ENCODE peak calls at places on chromosomes 2 and 18, in five cellular contexts. T is IMR-90, O is SK-N-SH, V is HepG2, P is K562. Y is an unnamed sample.

GRCh38 chr2:43041661-43042360 is 184.6 kb downstream of the ZFP36L2 start:
- DNase-seq in T (peak), O (peak), V (peak), P (peak), Y (no peak)

GRCh38 chr2:46540496-46541342 is 61.4 kb downstream of the TMEM247 start:
- DNase-seq in T (peak), O (no peak), V (peak), P (no peak), Y (no peak)

GRCh38 chr2:236993-237539 is 26.8 kb downstream of the SH3YL1 start:
- DNase-seq in T (no peak), O (no peak), V (no peak), P (no peak), Y (no peak)

GRCh38 chr2:177422271-177422670 is 29.7 kb downstream of the AGPS start:
- DNase-seq in T (peak), O (no peak), V (peak), P (no peak), Y (no peak)

GRCh38 chr2:76009484-76009883 is 298.8 kb upstream of the GCFC2 start:
- DNase-seq in T (no peak), O (no peak), V (no peak), P (no peak), Y (no peak)

GRCh38 chr2:233021771-233022170 is 8.7 kb upstream of the NGEF start:
- DNase-seq in T (peak), O (no peak), V (no peak), P (peak), Y (no peak)

GRCh38 chr18:48227206-48227605 is 182.0 kb downstream of the ZBTB7C start:
- DNase-seq in T (no peak), O (no peak), V (no peak), P (no peak), Y (no peak)

GRCh38 chr2:106115250-106115649 is 78.9 kb downstream of the UXS1 start:
- DNase-seq in T (peak), O (no peak), V (peak), P (peak), Y (no peak)

GRCh38 chr2:46226620-46227019 is 70.6 kb upstream of the EPAS1 start:
- DNase-seq in T (no peak), O (no peak), V (no peak), P (no peak), Y (no peak)

GRCh38 chr2:3317277-3317685 is 60.3 kb downstream of the EIPR1 start:
- DNase-seq in T (no peak), O (no peak), V (no peak), P (no peak), Y (no peak)

DNA sequence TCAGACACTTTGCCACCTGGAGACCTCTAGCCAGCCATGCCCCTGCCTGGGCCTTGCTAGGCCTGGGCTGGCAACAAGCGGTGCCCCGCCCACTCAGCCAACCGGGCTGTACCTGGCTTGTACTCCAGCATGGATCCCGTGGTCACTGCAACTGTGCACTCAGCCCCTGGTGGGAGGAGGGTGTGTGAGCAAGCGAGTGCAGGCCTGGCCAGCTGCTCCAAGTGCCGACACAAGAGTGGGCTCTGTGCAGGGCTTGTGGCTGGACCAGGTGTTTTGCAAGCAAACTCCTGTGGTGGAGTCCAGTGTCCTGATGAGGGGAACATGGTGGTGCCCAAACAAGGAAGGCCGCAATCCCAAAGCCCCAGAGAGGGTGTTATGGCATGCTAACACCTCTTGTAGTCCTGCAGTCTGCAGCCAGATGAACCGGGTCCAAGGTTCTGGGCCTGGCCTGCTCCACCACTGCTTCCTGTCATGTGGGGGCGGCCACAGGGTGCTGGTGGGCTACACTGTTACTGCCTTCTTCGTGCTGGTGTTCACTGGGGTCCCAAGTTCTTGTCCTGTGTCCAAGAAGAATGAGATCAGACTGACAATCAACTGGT is 60.1 kb upstream of the CD28 start:
- DNase-seq in T (no peak), O (no peak), V (no peak), P (no peak), Y (no peak)
- TF ChIP-seq MXI1 in T (no peak), O (no peak), V (no peak), P (no peak), Y (no peak)

GRCh38 chr2:207706936-207707860 is 4.2 kb upstream of the CCNYL1 start:
- DNase-seq in T (no peak), O (no peak), V (no peak), P (no peak), Y (no peak)
- TF ChIP-seq MXI1 in T (no peak), O (no peak), V (no peak), P (no peak), Y (no peak)

GRCh38 chr2:206647985-206648384 is 5.7 kb downstream of the FAM237A start:
- DNase-seq in T (peak), O (no peak), V (no peak), P (no peak), Y (no peak)

GRCh38 chr2:206639636-206640035 is 2.7 kb upstream of the FAM237A start:
- DNase-seq in T (no peak), O (no peak), V (no peak), P (no peak), Y (no peak)

GRCh38 chr2:206642075-206643025 is at the start of gene FAM237A:
- DNase-seq in T (peak), O (peak), V (peak), P (peak), Y (no peak)
- TF ChIP-seq MXI1 in T (no peak), O (no peak), V (no peak), P (no peak), Y (no peak)

GRCh38 chr2:119914266-119914665 is 98.6 kb upstream of the EPB41L5 start:
- DNase-seq in T (peak), O (no peak), V (no peak), P (no peak), Y (no peak)
- TF ChIP-seq MXI1 in T (no peak), O (no peak), V (no peak), P (no peak), Y (no peak)

GRCh38 chr18:78634061-78634696 is 345.4 kb upstream of the SALL3 start:
- DNase-seq in T (no peak), O (no peak), V (no peak), P (no peak), Y (no peak)

GRCh38 chr18:78629426-78629825 is 350.2 kb upstream of the SALL3 start:
- DNase-seq in T (no peak), O (no peak), V (no peak), P (no peak), Y (no peak)

GRCh38 chr18:78630356-78630755 is 349.3 kb upstream of the SALL3 start:
- DNase-seq in T (no peak), O (no peak), V (no peak), P (no peak), Y (no peak)

GRCh38 chr18:78630981-78631510 is 348.6 kb upstream of the SALL3 start:
- DNase-seq in T (no peak), O (no peak), V (no peak), P (no peak), Y (no peak)

GRCh38 chr18:78632111-78632541 is 347.5 kb upstream of the SALL3 start:
- DNase-seq in T (peak), O (no peak), V (no peak), P (no peak), Y (no peak)
- TF ChIP-seq MXI1 in T (no peak), O (no peak), V (no peak), P (no peak), Y (no peak)

DNA sequence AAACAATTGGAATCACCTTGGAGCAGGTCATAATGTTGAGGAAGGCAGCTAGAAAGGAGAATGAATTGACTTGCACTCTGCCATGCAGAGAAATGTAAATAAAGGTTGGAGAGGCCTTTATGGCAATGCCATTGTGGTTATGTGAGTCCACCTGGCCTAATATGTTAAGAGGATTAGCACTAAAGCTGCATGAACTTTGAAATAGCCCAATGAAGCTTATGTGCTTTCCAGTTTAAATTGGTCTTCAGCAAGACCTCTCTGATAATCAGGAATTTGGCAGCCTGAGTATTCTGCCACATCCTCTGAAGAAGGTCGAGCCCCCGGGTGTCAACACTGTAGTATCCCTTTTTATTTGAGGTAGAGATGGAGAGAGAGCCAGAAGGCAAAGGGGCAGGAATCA is 464.9 kb downstream of the CDH2 start:
- DNase-seq in T (no peak), O (no peak), V (no peak), P (no peak), Y (no peak)
- TF ChIP-seq MXI1 in T (no peak), O (no peak), V (no peak), P (no peak), Y (no peak)

DNA sequence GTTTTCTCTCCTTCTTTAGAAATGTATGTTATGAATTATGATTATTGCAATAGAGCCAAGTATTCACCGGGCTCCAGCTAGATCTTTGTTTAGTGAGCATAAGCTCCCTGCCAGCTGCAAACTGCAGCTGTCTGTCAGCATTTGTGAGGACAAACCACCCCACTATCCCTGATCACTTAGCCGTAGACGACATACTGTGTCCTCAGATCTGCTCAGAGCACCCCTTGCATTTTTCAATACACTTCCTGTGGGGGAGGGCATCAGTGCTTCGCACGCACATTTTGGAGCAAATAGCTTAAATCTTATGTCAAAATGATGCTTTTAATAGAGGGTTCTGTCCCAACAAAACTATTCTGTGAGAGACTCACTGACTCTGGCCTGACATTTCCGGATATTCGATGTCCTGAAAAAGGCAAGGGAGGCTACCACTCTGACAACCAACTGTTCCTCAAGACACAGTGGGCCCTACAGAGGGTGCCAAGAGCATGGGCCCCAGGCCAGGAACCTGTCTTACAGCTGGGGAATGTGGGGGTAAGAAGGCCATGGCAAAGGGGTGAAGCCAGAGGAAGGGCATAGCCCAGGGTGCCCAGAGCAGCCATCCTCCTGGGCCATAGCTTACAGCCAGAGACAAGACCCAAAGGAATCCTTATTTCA is 346.0 kb downstream of the ARHGAP15 start:
- DNase-seq in T (peak), O (no peak), V (no peak), P (no peak), Y (no peak)
- TF ChIP-seq MXI1 in T (no peak), O (no peak), V (no peak), P (no peak), Y (no peak)

GRCh38 chr18:3605562-3606443 is 155.8 kb downstream of the TGIF1 start:
- DNase-seq in T (peak), O (no peak), V (no peak), P (peak), Y (no peak)

GRCh38 chr18:3604260-3604625 is 154.3 kb downstream of the TGIF1 start:
- DNase-seq in T (no peak), O (no peak), V (no peak), P (no peak), Y (no peak)

GRCh38 chr18:3603460-3604259 is 153.7 kb downstream of the TGIF1 start:
- DNase-seq in T (peak), O (no peak), V (peak), P (peak), Y (no peak)

GRCh38 chr18:3607309-3608098 is 157.5 kb downstream of the TGIF1 start:
- DNase-seq in T (no peak), O (no peak), V (no peak), P (peak), Y (no peak)

GRCh38 chr18:3604626-3605408 is 154.8 kb downstream of the TGIF1 start:
- DNase-seq in T (peak), O (no peak), V (peak), P (peak), Y (peak)
- TF ChIP-seq MXI1 in T (no peak), O (no peak), V (no peak), P (no peak), Y (no peak)

GRCh38 chr2:5035134-5035533 is 657.0 kb upstream of the SOX11 start:
- DNase-seq in T (no peak), O (no peak), V (no peak), P (no peak), Y (no peak)
- TF ChIP-seq MXI1 in T (no peak), O (no peak), V (no peak), P (no peak), Y (no peak)

Y was measured in GM12878.